ENCODE peak calls at places on chromosome 19, in five cellular contexts. One of them, this sample, is unnamed.
A peak's percentile ranks its signal among the peaks of the same experiment; 100 is the strongest.

GRCh38 chr19:6728346-6728745 is 7.9 kb upstream of the C3 start:
- DNase-seq in HTR-8/SVneo: no peak
- DNase-seq in H54: no peak
- DNase-seq in activated CD8-positive, alpha-beta memory T cell treated with anti-CD3 and anti-CD28 coated beads for 48 hours: no peak
- DNase-seq in T-helper 9 cell: no peak
- DNase-seq in this sample: no peak

GRCh38 chr19:31258211-31259052 is 90.8 kb downstream of the TSHZ3 start:
- DNase-seq in HTR-8/SVneo: no peak
- DNase-seq in activated CD8-positive, alpha-beta memory T cell treated with anti-CD3 and anti-CD28 coated beads for 48 hours: no peak
- DNase-seq in H54: no peak
- DNase-seq in T-helper 9 cell: no peak
- DNase-seq in this sample: no peak

GRCh38 chr19:53132231-53132991 is at the start of gene ZNF415:
- DNase-seq in H54: peak; percentile 95
- DNase-seq in T-helper 9 cell: no peak
- DNase-seq in activated CD8-positive, alpha-beta memory T cell treated with anti-CD3 and anti-CD28 coated beads for 48 hours: peak; percentile 10
- DNase-seq in HTR-8/SVneo: peak; percentile 51
- DNase-seq in this sample: no peak

GRCh38 chr19:17183271-17183757 is 31.8 kb upstream of the USE1 start:
- DNase-seq in T-helper 9 cell: no peak
- DNase-seq in activated CD8-positive, alpha-beta memory T cell treated with anti-CD3 and anti-CD28 coated beads for 48 hours: peak; percentile 14
- DNase-seq in H54: no peak
- DNase-seq in HTR-8/SVneo: no peak
- DNase-seq in this sample: no peak

GRCh38 chr19:16661480-16662034 is 618 bp downstream of the TMEM38A start:
- DNase-seq in HTR-8/SVneo: no peak
- DNase-seq in H54: no peak
- DNase-seq in activated CD8-positive, alpha-beta memory T cell treated with anti-CD3 and anti-CD28 coated beads for 48 hours: no peak
- DNase-seq in T-helper 9 cell: peak; percentile 5
- DNase-seq in this sample: no peak

GRCh38 chr19:2245273-2245672 is 3.9 kb upstream of the AMH start:
- DNase-seq in H54: no peak
- DNase-seq in T-helper 9 cell: no peak
- DNase-seq in HTR-8/SVneo: no peak
- DNase-seq in activated CD8-positive, alpha-beta memory T cell treated with anti-CD3 and anti-CD28 coated beads for 48 hours: no peak
- DNase-seq in this sample: no peak

GRCh38 chr19:48330012-48330681 is 4.8 kb downstream of the EMP3 start:
- DNase-seq in activated CD8-positive, alpha-beta memory T cell treated with anti-CD3 and anti-CD28 coated beads for 48 hours: peak; percentile 58
- DNase-seq in HTR-8/SVneo: no peak
- DNase-seq in T-helper 9 cell: peak; percentile 72
- DNase-seq in H54: no peak
- DNase-seq in this sample: no peak

GRCh38 chr19:13428352-13428751 is 77.9 kb downstream of the CACNA1A start:
- DNase-seq in HTR-8/SVneo: peak; percentile 30
- DNase-seq in T-helper 9 cell: no peak
- DNase-seq in H54: peak; percentile 11
- DNase-seq in activated CD8-positive, alpha-beta memory T cell treated with anti-CD3 and anti-CD28 coated beads for 48 hours: peak; percentile 2
- DNase-seq in this sample: no peak

GRCh38 chr19:38402623-38402966 is 298 bp upstream of the FAM98C start:
- DNase-seq in H54: no peak
- DNase-seq in activated CD8-positive, alpha-beta memory T cell treated with anti-CD3 and anti-CD28 coated beads for 48 hours: no peak
- DNase-seq in T-helper 9 cell: no peak
- DNase-seq in HTR-8/SVneo: no peak
- DNase-seq in this sample: no peak

GRCh38 chr19:54905908-54906511 is at the start of gene NCR1:
- DNase-seq in HTR-8/SVneo: no peak
- DNase-seq in activated CD8-positive, alpha-beta memory T cell treated with anti-CD3 and anti-CD28 coated beads for 48 hours: peak; percentile 1
- DNase-seq in H54: no peak
- DNase-seq in T-helper 9 cell: no peak
- DNase-seq in this sample: no peak

GRCh38 chr19:29479941-29480340 is 45.9 kb upstream of the VSTM2B start:
- DNase-seq in HTR-8/SVneo: no peak
- DNase-seq in activated CD8-positive, alpha-beta memory T cell treated with anti-CD3 and anti-CD28 coated beads for 48 hours: no peak
- DNase-seq in T-helper 9 cell: no peak
- DNase-seq in H54: no peak
- DNase-seq in this sample: no peak

GRCh38 chr19:44891016-44891882 is at the start of gene TOMM40:
- DNase-seq in HTR-8/SVneo: no peak
- DNase-seq in T-helper 9 cell: peak; percentile 99
- DNase-seq in H54: no peak
- DNase-seq in activated CD8-positive, alpha-beta memory T cell treated with anti-CD3 and anti-CD28 coated beads for 48 hours: no peak
- DNase-seq in this sample: peak; percentile 97

GRCh38 chr19:47049307-47049700 is 880 bp upstream of the TMEM160 start:
- DNase-seq in T-helper 9 cell: no peak
- DNase-seq in HTR-8/SVneo: peak; percentile 49
- DNase-seq in H54: no peak
- DNase-seq in activated CD8-positive, alpha-beta memory T cell treated with anti-CD3 and anti-CD28 coated beads for 48 hours: no peak
- DNase-seq in this sample: no peak

GRCh38 chr19:36528921-36529518 is 949 bp upstream of the ZNF260 start:
- DNase-seq in activated CD8-positive, alpha-beta memory T cell treated with anti-CD3 and anti-CD28 coated beads for 48 hours: peak; percentile 5
- DNase-seq in HTR-8/SVneo: peak; percentile 7
- DNase-seq in T-helper 9 cell: no peak
- DNase-seq in H54: no peak
- DNase-seq in this sample: no peak

GRCh38 chr19:5397804-5398692 is 57.2 kb upstream of the ZNRF4 start:
- DNase-seq in T-helper 9 cell: no peak
- DNase-seq in activated CD8-positive, alpha-beta memory T cell treated with anti-CD3 and anti-CD28 coated beads for 48 hours: no peak
- DNase-seq in HTR-8/SVneo: no peak
- DNase-seq in H54: no peak
- DNase-seq in this sample: no peak

GRCh38 chr19:41997121-41997850 is 3.3 kb upstream of the ATP1A3 start:
- DNase-seq in T-helper 9 cell: peak; percentile 25
- DNase-seq in HTR-8/SVneo: peak; percentile 75
- DNase-seq in H54: peak; percentile 91
- DNase-seq in activated CD8-positive, alpha-beta memory T cell treated with anti-CD3 and anti-CD28 coated beads for 48 hours: peak; percentile 18
- DNase-seq in this sample: no peak

This sample was measured in glomerular endothelial cell.